ENCODE peak calls at places on chromosomes 11 and 22, in five cellular contexts. One of them, this sample, is unnamed.

GRCh38 chr11:122733301-122733686 is 77.8 kb downstream of the UBASH3B start:
- DNase-seq in aorta: peak
- DNase-seq in DMS79 treated with DMSO at 0.1 percent for 48 hours: peak
- DNase-seq in CD4-positive, alpha-beta T cell: no peak
- DNase-seq in fibroblast of the aortic adventitia: peak
- DNase-seq in this sample: no peak

GRCh38 chr22:39446239-39446721 is 10.5 kb upstream of the MGAT3 start:
- DNase-seq in fibroblast of the aortic adventitia: no peak
- DNase-seq in CD4-positive, alpha-beta T cell: no peak
- DNase-seq in aorta: no peak
- DNase-seq in DMS79 treated with DMSO at 0.1 percent for 48 hours: no peak
- DNase-seq in this sample: no peak

GRCh38 chr11:2725367-2726300 is 25.8 kb upstream of the KCNQ1OT1 start:
- DNase-seq in DMS79 treated with DMSO at 0.1 percent for 48 hours: no peak
- DNase-seq in aorta: peak
- DNase-seq in fibroblast of the aortic adventitia: peak
- DNase-seq in CD4-positive, alpha-beta T cell: no peak
- DNase-seq in this sample: no peak

GRCh38 chr11:121100943-121101342 is at the start of gene TECTA:
- DNase-seq in CD4-positive, alpha-beta T cell: no peak
- DNase-seq in aorta: no peak
- DNase-seq in fibroblast of the aortic adventitia: no peak
- DNase-seq in DMS79 treated with DMSO at 0.1 percent for 48 hours: no peak
- DNase-seq in this sample: no peak

GRCh38 chr22:47884200-47884599 is 1121.8 kb downstream of the TBC1D22A start:
- DNase-seq in aorta: no peak
- DNase-seq in fibroblast of the aortic adventitia: no peak
- DNase-seq in CD4-positive, alpha-beta T cell: no peak
- DNase-seq in DMS79 treated with DMSO at 0.1 percent for 48 hours: no peak
- DNase-seq in this sample: no peak

GRCh38 chr11:62604460-62605130 is 2.9 kb upstream of the MTA2 start:
- DNase-seq in fibroblast of the aortic adventitia: no peak
- DNase-seq in DMS79 treated with DMSO at 0.1 percent for 48 hours: no peak
- DNase-seq in CD4-positive, alpha-beta T cell: no peak
- DNase-seq in aorta: no peak
- DNase-seq in this sample: no peak

GRCh38 chr22:45064313-45065268 is 54.8 kb upstream of the PHF21B start:
- DNase-seq in DMS79 treated with DMSO at 0.1 percent for 48 hours: no peak
- DNase-seq in fibroblast of the aortic adventitia: peak
- DNase-seq in CD4-positive, alpha-beta T cell: no peak
- DNase-seq in aorta: no peak
- DNase-seq in this sample: peak

GRCh38 chr22:41625577-41625976 is 4.5 kb downstream of the XRCC6 start:
- DNase-seq in fibroblast of the aortic adventitia: no peak
- DNase-seq in CD4-positive, alpha-beta T cell: no peak
- DNase-seq in DMS79 treated with DMSO at 0.1 percent for 48 hours: no peak
- DNase-seq in aorta: no peak
- DNase-seq in this sample: no peak

GRCh38 chr22:38124236-38124974 is 13.9 kb upstream of the BAIAP2L2 start:
- DNase-seq in fibroblast of the aortic adventitia: no peak
- DNase-seq in aorta: no peak
- DNase-seq in CD4-positive, alpha-beta T cell: no peak
- DNase-seq in DMS79 treated with DMSO at 0.1 percent for 48 hours: no peak
- DNase-seq in this sample: no peak

GRCh38 chr11:74966651-74967050 is 17.6 kb downstream of the SPCS2 start:
- DNase-seq in DMS79 treated with DMSO at 0.1 percent for 48 hours: no peak
- DNase-seq in CD4-positive, alpha-beta T cell: no peak
- DNase-seq in aorta: no peak
- DNase-seq in fibroblast of the aortic adventitia: no peak
- DNase-seq in this sample: no peak

GRCh38 chr11:120179071-120179672 is 31.7 kb upstream of the OAF start:
- DNase-seq in CD4-positive, alpha-beta T cell: peak
- DNase-seq in DMS79 treated with DMSO at 0.1 percent for 48 hours: no peak
- DNase-seq in fibroblast of the aortic adventitia: no peak
- DNase-seq in aorta: peak
- DNase-seq in this sample: no peak

GRCh38 chr11:5476184-5476819 is 12.2 kb upstream of the OR52D1 start:
- DNase-seq in aorta: peak
- DNase-seq in CD4-positive, alpha-beta T cell: no peak
- DNase-seq in fibroblast of the aortic adventitia: peak
- DNase-seq in DMS79 treated with DMSO at 0.1 percent for 48 hours: no peak
- DNase-seq in this sample: peak

GRCh38 chr11:31117038-31117437 is 252.5 kb downstream of the DCDC1 start:
- DNase-seq in CD4-positive, alpha-beta T cell: no peak
- DNase-seq in fibroblast of the aortic adventitia: no peak
- DNase-seq in DMS79 treated with DMSO at 0.1 percent for 48 hours: no peak
- DNase-seq in aorta: no peak
- DNase-seq in this sample: no peak

GRCh38 chr22:22692707-22693530 is 48.5 kb downstream of the GGTLC2 start:
- DNase-seq in fibroblast of the aortic adventitia: peak
- DNase-seq in CD4-positive, alpha-beta T cell: peak
- DNase-seq in DMS79 treated with DMSO at 0.1 percent for 48 hours: peak
- DNase-seq in aorta: no peak
- DNase-seq in this sample: peak

GRCh38 chr22:25898707-25899365 is 156.8 kb downstream of the MYO18B start:
- DNase-seq in fibroblast of the aortic adventitia: no peak
- DNase-seq in aorta: no peak
- DNase-seq in CD4-positive, alpha-beta T cell: no peak
- DNase-seq in DMS79 treated with DMSO at 0.1 percent for 48 hours: no peak
- DNase-seq in this sample: no peak

GRCh38 chr11:35558468-35558867 is 33.1 kb upstream of the PAMR1 start:
- DNase-seq in aorta: no peak
- DNase-seq in CD4-positive, alpha-beta T cell: no peak
- DNase-seq in DMS79 treated with DMSO at 0.1 percent for 48 hours: no peak
- DNase-seq in fibroblast of the aortic adventitia: peak
- DNase-seq in this sample: no peak

GRCh38 chr11:103433976-103434375 is 324.8 kb downstream of the DYNC2H1 start:
- DNase-seq in aorta: no peak
- DNase-seq in fibroblast of the aortic adventitia: peak
- DNase-seq in CD4-positive, alpha-beta T cell: no peak
- DNase-seq in DMS79 treated with DMSO at 0.1 percent for 48 hours: no peak
- DNase-seq in this sample: no peak

GRCh38 chr22:44331881-44332714 is 19.3 kb upstream of the SHISAL1 start:
- DNase-seq in aorta: no peak
- DNase-seq in CD4-positive, alpha-beta T cell: no peak
- DNase-seq in DMS79 treated with DMSO at 0.1 percent for 48 hours: peak
- DNase-seq in fibroblast of the aortic adventitia: peak
- DNase-seq in this sample: no peak

GRCh38 chr11:63549411-63549810 is 12.8 kb downstream of the PLAAT4 start:
- DNase-seq in aorta: no peak
- DNase-seq in DMS79 treated with DMSO at 0.1 percent for 48 hours: no peak
- DNase-seq in CD4-positive, alpha-beta T cell: no peak
- DNase-seq in fibroblast of the aortic adventitia: no peak
- DNase-seq in this sample: no peak

GRCh38 chr11:68897441-68897840 is 6.2 kb downstream of the MRPL21 start:
- DNase-seq in CD4-positive, alpha-beta T cell: no peak
- DNase-seq in fibroblast of the aortic adventitia: no peak
- DNase-seq in DMS79 treated with DMSO at 0.1 percent for 48 hours: no peak
- DNase-seq in aorta: no peak
- DNase-seq in this sample: no peak

GRCh38 chr22:17087176-17088131 is 2.7 kb downstream of the IL17RA start:
- DNase-seq in DMS79 treated with DMSO at 0.1 percent for 48 hours: no peak
- DNase-seq in CD4-positive, alpha-beta T cell: peak
- DNase-seq in aorta: no peak
- DNase-seq in fibroblast of the aortic adventitia: no peak
- DNase-seq in this sample: no peak

GRCh38 chr11:208177-208916 is 839 bp downstream of the RIC8A start:
- DNase-seq in fibroblast of the aortic adventitia: peak
- DNase-seq in aorta: peak
- DNase-seq in DMS79 treated with DMSO at 0.1 percent for 48 hours: peak
- DNase-seq in CD4-positive, alpha-beta T cell: peak
- DNase-seq in this sample: peak

GRCh38 chr11:115637842-115638241 is 133.6 kb upstream of the CADM1 start:
- DNase-seq in CD4-positive, alpha-beta T cell: no peak
- DNase-seq in DMS79 treated with DMSO at 0.1 percent for 48 hours: no peak
- DNase-seq in fibroblast of the aortic adventitia: no peak
- DNase-seq in aorta: no peak
- DNase-seq in this sample: no peak

GRCh38 chr11:130318031-130318673 is 3.4 kb upstream of the ZBTB44 start:
- DNase-seq in CD4-positive, alpha-beta T cell: no peak
- DNase-seq in aorta: no peak
- DNase-seq in DMS79 treated with DMSO at 0.1 percent for 48 hours: no peak
- DNase-seq in fibroblast of the aortic adventitia: no peak
- DNase-seq in this sample: no peak

GRCh38 chr11:27754035-27755017 is 54.1 kb upstream of the BDNF start:
- DNase-seq in CD4-positive, alpha-beta T cell: no peak
- DNase-seq in fibroblast of the aortic adventitia: no peak
- DNase-seq in DMS79 treated with DMSO at 0.1 percent for 48 hours: no peak
- DNase-seq in aorta: no peak
- DNase-seq in this sample: no peak

GRCh38 chr22:39275814-39276443 is 31.1 kb upstream of the PDGFB start:
- DNase-seq in aorta: no peak
- DNase-seq in fibroblast of the aortic adventitia: no peak
- DNase-seq in DMS79 treated with DMSO at 0.1 percent for 48 hours: no peak
- DNase-seq in CD4-positive, alpha-beta T cell: no peak
- DNase-seq in this sample: no peak

GRCh38 chr11:119694334-119694733 is 34.7 kb downstream of the NECTIN1 start:
- DNase-seq in DMS79 treated with DMSO at 0.1 percent for 48 hours: no peak
- DNase-seq in CD4-positive, alpha-beta T cell: no peak
- DNase-seq in fibroblast of the aortic adventitia: no peak
- DNase-seq in aorta: no peak
- DNase-seq in this sample: no peak

GRCh38 chr11:75105462-75105925 is 8.8 kb upstream of the OR2AT4 start:
- DNase-seq in CD4-positive, alpha-beta T cell: no peak
- DNase-seq in fibroblast of the aortic adventitia: peak
- DNase-seq in aorta: no peak
- DNase-seq in DMS79 treated with DMSO at 0.1 percent for 48 hours: no peak
- DNase-seq in this sample: no peak

GRCh38 chr11:40094954-40095353 is 1364.5 kb downstream of the LRRC4C start:
- DNase-seq in fibroblast of the aortic adventitia: no peak
- DNase-seq in DMS79 treated with DMSO at 0.1 percent for 48 hours: no peak
- DNase-seq in CD4-positive, alpha-beta T cell: no peak
- DNase-seq in aorta: no peak
- DNase-seq in this sample: no peak

GRCh38 chr11:11977206-11977938 is 31.1 kb downstream of the DKK3 start:
- DNase-seq in CD4-positive, alpha-beta T cell: no peak
- DNase-seq in aorta: peak
- DNase-seq in fibroblast of the aortic adventitia: peak
- DNase-seq in DMS79 treated with DMSO at 0.1 percent for 48 hours: no peak
- DNase-seq in this sample: no peak

This sample was measured in activated T-helper 9 cell treated with anti-CD3 and anti-CD28 coated beads, Interleukin-2, amount 50 U/mL, for 16 hours.